ENCODE peak calls at places on chromosomes 5 and 9, in five cellular contexts. A is amygdala, O is NCI-H1105 treated with DMSO at 0.1 percent for 48 hours, Y is occipital lobe, K is Right ventricle myocardium superior. D is an unnamed sample.

GRCh38 chr5:157359350-157359910 is 93.5 kb downstream of the CYFIP2 start:
- DNase-seq in A (no peak), O (no peak), Y (no peak), K (no peak), D (no peak)

GRCh38 chr9:136799079-136799853 is 3.1 kb downstream of the CCDC183 start:
- DNase-seq in A (no peak), O (peak; percentile 38), Y (no peak), K (peak; percentile 43), D (no peak)

GRCh38 chr9:133148351-133149129 is 15.2 kb downstream of the GBGT1 start:
- DNase-seq in A (peak; percentile 56), O (peak; percentile 10), Y (no peak), K (peak; percentile 79), D (peak; percentile 33)

GRCh38 chr9:88183798-88184495 is 45.7 kb upstream of the SPATA31C2 start:
- DNase-seq in A (no peak), O (no peak), Y (no peak), K (no peak), D (no peak)

GRCh38 chr5:2919310-2920018 is 168.0 kb upstream of the IRX2 start:
- DNase-seq in A (no peak), O (no peak), Y (no peak), K (no peak), D (no peak)

GRCh38 chr5:66248874-66249273 is 104.8 kb downstream of the SREK1 start:
- DNase-seq in A (no peak), O (no peak), Y (no peak), K (no peak), D (no peak)

GRCh38 chr5:1209896-1210776 is 8.7 kb downstream of the SLC6A19 start:
- DNase-seq in A (no peak), O (no peak), Y (no peak), K (peak; percentile 38), D (no peak)

GRCh38 chr5:40414922-40415321 is 264.8 kb upstream of the PTGER4 start:
- DNase-seq in A (no peak), O (no peak), Y (no peak), K (no peak), D (no peak)

GRCh38 chr9:131020388-131020787 is 11.4 kb downstream of the LAMC3 start:
- DNase-seq in A (no peak), O (no peak), Y (no peak), K (no peak), D (no peak)

GRCh38 chr5:105640328-105640727 is 2030.4 kb downstream of the EFNA5 start:
- DNase-seq in A (no peak), O (no peak), Y (no peak), K (no peak), D (no peak)

GRCh38 chr5:72662936-72663335 is 153.5 kb upstream of the TNPO1 start:
- DNase-seq in A (no peak), O (no peak), Y (no peak), K (no peak), D (no peak)

GRCh38 chr9:112361602-112362001 is 18.3 kb upstream of the HSDL2 start:
- DNase-seq in A (no peak), O (peak; percentile 55), Y (no peak), K (no peak), D (no peak)

GRCh38 chr5:167294861-167295685 is 996.4 kb upstream of the WWC1 start:
- DNase-seq in A (no peak), O (no peak), Y (no peak), K (no peak), D (no peak)

GRCh38 chr9:108093773-108094675 is 604.5 kb upstream of the KLF4 start:
- DNase-seq in A (no peak), O (no peak), Y (no peak), K (no peak), D (no peak)

GRCh38 chr5:178398856-178399722 is 166.5 kb upstream of the PHYKPL start:
- DNase-seq in A (no peak), O (no peak), Y (no peak), K (no peak), D (no peak)

GRCh38 chr5:62626534-62626933 is 47.9 kb downstream of the LRRC70 start:
- DNase-seq in A (no peak), O (no peak), Y (no peak), K (no peak), D (no peak)

GRCh38 chr5:54547711-54548250 is 30.2 kb downstream of the SNX18 start:
- DNase-seq in A (no peak), O (no peak), Y (no peak), K (peak; percentile 51), D (no peak)

GRCh38 chr5:1442222-1443144 is 2.8 kb downstream of the SLC6A3 start:
- DNase-seq in A (no peak), O (no peak), Y (no peak), K (no peak), D (no peak)

GRCh38 chr9:92665836-92666235 is 4.1 kb downstream of the IPPK start:
- DNase-seq in A (no peak), O (no peak), Y (no peak), K (no peak), D (no peak)

GRCh38 chr5:172115541-172115982 is 72.5 kb downstream of the STK10 start:
- DNase-seq in A (no peak), O (no peak), Y (no peak), K (no peak), D (no peak)

GRCh38 chr5:154260860-154261235 is 70.3 kb downstream of the GALNT10 start:
- DNase-seq in A (no peak), O (no peak), Y (no peak), K (no peak), D (no peak)

GRCh38 chr5:123007771-123008170 is 28.8 kb downstream of the PPIC start:
- DNase-seq in A (no peak), O (no peak), Y (no peak), K (no peak), D (no peak)

GRCh38 chr5:141747646-141748229 is 65.7 kb upstream of the ARAP3 start:
- DNase-seq in A (no peak), O (peak; percentile 40), Y (no peak), K (no peak), D (no peak)

GRCh38 chr9:8052991-8053390 is 253.4 kb upstream of the DMAC1 start:
- DNase-seq in A (no peak), O (no peak), Y (no peak), K (no peak), D (no peak)

GRCh38 chr5:96254980-96255681 is 177.9 kb downstream of the PCSK1 start:
- DNase-seq in A (no peak), O (no peak), Y (no peak), K (no peak), D (no peak)

GRCh38 chr9:5608298-5609254 is 20.3 kb upstream of the RIC1 start:
- DNase-seq in A (no peak), O (no peak), Y (no peak), K (no peak), D (no peak)

GRCh38 chr5:32074401-32074800 is 99.7 kb downstream of the GOLPH3 start:
- DNase-seq in A (no peak), O (no peak), Y (no peak), K (peak; percentile 55), D (no peak)

GRCh38 chr9:95107001-95107749 is 210.3 kb downstream of the FANCC start:
- DNase-seq in A (no peak), O (no peak), Y (no peak), K (peak; percentile 21), D (no peak)

GRCh38 chr5:156824800-156825199 is 25.3 kb upstream of the PPP1R2B start:
- DNase-seq in A (no peak), O (peak; percentile 56), Y (no peak), K (no peak), D (no peak)

GRCh38 chr9:106035810-106036209 is 341.5 kb downstream of the TMEM38B start:
- DNase-seq in A (no peak), O (peak; percentile 11), Y (no peak), K (no peak), D (no peak)

GRCh38 chr5:180640301-180640764 is 9.1 kb downstream of the FLT4 start:
- DNase-seq in A (no peak), O (no peak), Y (no peak), K (peak; percentile 46), D (no peak)

GRCh38 chr5:158805195-158805594 is 294.5 kb downstream of the EBF1 start:
- DNase-seq in A (no peak), O (no peak), Y (no peak), K (no peak), D (no peak)

GRCh38 chr9:19162956-19163355 is 35.7 kb upstream of the PLIN2 start:
- DNase-seq in A (no peak), O (no peak), Y (no peak), K (no peak), D (no peak)

D was measured in effector CD8-positive, alpha-beta T cell.